ENCODE peak calls at places on chromosomes 4 and X, in nine cellular contexts. L is epithelial cell of esophagus, E is cerebellum, V is naive B cell, U is osteocyte, W is mucosa of descending colon, D is posterior vena cava, F is PC-3, K is head of caudate nucleus. M is an unnamed sample.

GRCh38 chr4:161762796-161763195 is 401.0 kb downstream of the FSTL5 start:
- DNase-seq in D (no peak), W (no peak), E (no peak), U (no peak), L (peak), F (peak), K (no peak), V (no peak), M (peak)

GRCh38 chr4:54930226-54930625 is 195.2 kb downstream of the KDR start:
- DNase-seq in W (no peak), V (no peak), F (peak), L (peak), D (no peak), K (no peak), U (no peak), E (no peak), M (peak)

GRCh38 chrX:131544218-131544617 is 344 bp downstream of the OR13H1 start:
- DNase-seq in V (no peak), K (no peak), U (no peak), D (peak), F (no peak), E (no peak), W (no peak), L (no peak), M (no peak)

GRCh38 chr4:27198246-27198645 is 337.6 kb downstream of the STIM2 start:
- DNase-seq in U (no peak), L (no peak), E (no peak), F (no peak), D (no peak), V (no peak), W (no peak), K (no peak), M (no peak)

GRCh38 chr4:1201851-1202525 is 29.6 kb upstream of the SPON2 start:
- DNase-seq in F (no peak), K (no peak), U (peak), D (peak), V (peak), L (no peak), E (no peak), W (peak), M (peak)

GRCh38 chr4:149512489-149512888 is 303.2 kb downstream of the IQCM start:
- DNase-seq in E (no peak), U (no peak), D (no peak), F (no peak), L (no peak), W (no peak), K (no peak), V (no peak), M (no peak)

GRCh38 chrX:7261672-7262332 is 113.8 kb upstream of the PUDP start:
- DNase-seq in W (no peak), U (no peak), K (no peak), L (no peak), E (no peak), V (peak), D (no peak), F (no peak), M (no peak)

GRCh38 chr4:120921456-120922389 is 803 bp downstream of the PRDM5 start:
- DNase-seq in W (peak), D (peak), U (peak), K (peak), F (peak), L (peak), E (peak), V (no peak), M (peak)

GRCh38 chrX:153634236-153634635 is 12.8 kb upstream of the DUSP9 start:
- DNase-seq in L (no peak), E (no peak), F (no peak), W (no peak), K (no peak), U (no peak), V (no peak), D (peak), M (no peak)

GRCh38 chr4:114264877-114265291 is 285.4 kb upstream of the ARSJ start:
- DNase-seq in U (no peak), F (peak), W (no peak), L (peak), K (no peak), V (no peak), E (no peak), D (no peak), M (peak)

GRCh38 chr4:141028024-141028529 is 105.2 kb downstream of the RNF150 start:
- DNase-seq in F (peak), K (no peak), U (no peak), E (peak), D (no peak), W (no peak), L (peak), V (no peak), M (peak)

GRCh38 chrX:15405846-15406245 is 21.6 kb upstream of the VEGFD start:
- DNase-seq in K (no peak), V (no peak), E (no peak), W (no peak), D (no peak), F (no peak), L (no peak), U (no peak), M (no peak)

GRCh38 chr4:1855334-1856070 is 454 bp downstream of the LETM1 start:
- DNase-seq in L (peak), V (no peak), K (no peak), E (no peak), W (peak), F (peak), U (no peak), D (no peak), M (no peak)

GRCh38 chrX:108270739-108271396 is 167.4 kb downstream of the COL4A6 start:
- DNase-seq in W (no peak), V (no peak), D (no peak), K (no peak), F (no peak), E (no peak), U (no peak), L (peak), M (peak)

GRCh38 chr4:87521757-87522374 is 7.3 kb downstream of the SPARCL1 start:
- DNase-seq in K (no peak), V (no peak), D (no peak), E (no peak), L (peak), F (peak), U (no peak), W (no peak), M (peak)

GRCh38 chr4:186765138-186765537 is 41.5 kb upstream of the FAT1 start:
- DNase-seq in E (no peak), W (peak), F (no peak), V (no peak), D (no peak), U (no peak), L (peak), K (no peak), M (no peak)

GRCh38 chrX:102042706-102043325 is 82.7 kb upstream of the TCEAL2 start:
- DNase-seq in D (peak), K (no peak), V (no peak), U (peak), L (peak), E (no peak), F (peak), W (no peak), M (no peak)

GRCh38 chr4:185110375-185110823 is 32.7 kb upstream of the SLC25A4 start:
- DNase-seq in V (no peak), U (no peak), L (no peak), F (no peak), W (no peak), E (no peak), K (peak), D (no peak), M (no peak)

GRCh38 chr4:24763631-24764302 is 31.6 kb upstream of the SOD3 start:
- DNase-seq in F (peak), E (no peak), L (peak), D (no peak), U (peak), K (no peak), V (no peak), W (no peak), M (no peak)

GRCh38 chrX:13420545-13421183 is 100.8 kb upstream of the ATXN3L start:
- DNase-seq in L (peak), U (no peak), K (no peak), E (no peak), W (no peak), D (no peak), F (no peak), V (no peak), M (no peak)

GRCh38 chr4:151362404-151363164 is 37.2 kb upstream of the SH3D19 start:
- DNase-seq in F (peak), K (peak), E (peak), U (peak), D (peak), L (peak), W (peak), V (peak), M (peak)

GRCh38 chrX:150366951-150367545 is 3.9 kb downstream of the MAMLD1 start:
- DNase-seq in W (no peak), F (peak), D (no peak), L (peak), U (no peak), V (peak), E (no peak), K (no peak), M (no peak)

GRCh38 chr4:153222162-153222789 is 18.0 kb downstream of the TRIM2 start:
- DNase-seq in L (peak), K (peak), U (no peak), W (peak), E (peak), V (peak), D (peak), F (peak), M (peak)

GRCh38 chrX:115591856-115592842 is 31.2 kb downstream of the PLS3 start:
- DNase-seq in U (no peak), K (no peak), D (no peak), F (peak), W (no peak), L (peak), E (no peak), V (no peak), M (no peak)

GRCh38 chr4:113444386-113444785 is 317.2 kb downstream of the CAMK2D start:
- DNase-seq in U (no peak), D (no peak), L (peak), F (peak), E (no peak), W (no peak), K (no peak), V (no peak), M (no peak)

GRCh38 chr4:131644619-131645018 is 1504.5 kb upstream of the PCDH10 start:
- DNase-seq in V (no peak), W (no peak), L (peak), U (no peak), F (peak), D (no peak), E (no peak), K (no peak), M (peak)

GRCh38 chr4:7658297-7659204 is 223.8 kb upstream of the PSAPL1 start:
- DNase-seq in U (no peak), W (no peak), E (no peak), D (no peak), L (no peak), K (no peak), V (no peak), F (no peak), M (no peak)

GRCh38 chr4:161419822-161420221 is 744.0 kb downstream of the FSTL5 start:
- DNase-seq in W (no peak), U (no peak), V (no peak), E (no peak), F (peak), L (peak), D (no peak), K (no peak), M (no peak)

GRCh38 chrX:49042581-49043219 is 457 bp downstream of the TFE3 start:
- DNase-seq in E (no peak), K (no peak), F (no peak), D (no peak), L (no peak), U (no peak), V (no peak), W (no peak), M (no peak)

GRCh38 chr4:140049024-140049923 is 104.7 kb downstream of the MAML3 start:
- DNase-seq in U (no peak), D (no peak), W (peak), V (peak), L (peak), E (peak), K (peak), F (peak), M (no peak)

GRCh38 chrX:134603806-134604700 is 54.2 kb downstream of the PLAC1 start:
- DNase-seq in E (no peak), L (peak), W (no peak), D (no peak), K (no peak), V (no peak), F (peak), U (no peak), M (peak)

GRCh38 chr4:7518871-7519637 is 84.3 kb upstream of the PSAPL1 start:
- DNase-seq in V (no peak), U (no peak), F (no peak), D (no peak), W (no peak), K (peak), L (no peak), E (peak), M (no peak)

GRCh38 chr4:154234576-154234975 is 257.0 kb downstream of the DCHS2 start:
- DNase-seq in F (no peak), V (no peak), D (no peak), L (no peak), E (no peak), U (no peak), K (no peak), W (no peak), M (no peak)

GRCh38 chr4:67886281-67886680 is 2.5 kb upstream of the TMPRSS11D start:
- DNase-seq in K (no peak), V (no peak), U (no peak), F (peak), L (peak), D (no peak), W (no peak), E (no peak), M (no peak)

GRCh38 chr4:84971319-84971932 is 4.9 kb upstream of the WDFY3 start:
- DNase-seq in L (peak), K (no peak), D (no peak), E (peak), U (no peak), F (peak), W (no peak), V (no peak), M (no peak)

GRCh38 chr4:153326513-153326912 is 18.0 kb upstream of the MND1 start:
- DNase-seq in W (peak), F (peak), L (peak), U (no peak), K (no peak), V (no peak), D (no peak), E (no peak), M (no peak)

GRCh38 chr4:68175562-68176155 is 46.0 kb upstream of the TMPRSS11F start:
- DNase-seq in D (no peak), K (peak), E (peak), W (no peak), F (peak), V (peak), L (peak), U (no peak), M (peak)